ENCODE peak calls at places on chromosomes 7 and 10, in four cellular contexts. D, E, S and Z are unnamed samples.

GRCh38 chr7:923108-924041 is 31.1 kb downstream of the ADAP1 start:
- DNase-seq in D (peak), E (no peak), S (no peak), Z (peak)

GRCh38 chr10:24344279-24344678 is 135.3 kb downstream of the KIAA1217 start:
- DNase-seq in E (no peak), D (no peak), S (peak), Z (no peak)

GRCh38 chr10:93445978-93446720 is 36.0 kb downstream of the MYOF start:
- DNase-seq in S (no peak), D (no peak), E (no peak), Z (no peak)

GRCh38 chr10:43844236-43844635 is 195.6 kb upstream of the ZNF32 start:
- DNase-seq in E (no peak), D (no peak), S (no peak), Z (no peak)

GRCh38 chr10:24947304-24948097 is 4.9 kb downstream of the PRTFDC1 start:
- DNase-seq in S (no peak), E (no peak), D (peak), Z (no peak)

GRCh38 chr7:105210721-105211205 is 178.0 kb downstream of the SRPK2 start:
- DNase-seq in S (no peak), D (peak), E (no peak), Z (no peak)

GRCh38 chr10:14839305-14839695 is 1.2 kb downstream of the HSPA14 start:
- DNase-seq in S (no peak), E (no peak), D (no peak), Z (no peak)

GRCh38 chr7:54339074-54339473 is 203.1 kb upstream of the VSTM2A start:
- DNase-seq in E (no peak), D (no peak), S (no peak), Z (no peak)

GRCh38 chr7:77942431-77942830 is 143.9 kb downstream of the PHTF2 start:
- DNase-seq in S (no peak), D (no peak), E (no peak), Z (no peak)

GRCh38 chr7:35694161-35694783 is 663 bp downstream of the HERPUD2 start:
- DNase-seq in D (no peak), S (no peak), E (no peak), Z (peak)

GRCh38 chr10:15348579-15348978 is 22.5 kb downstream of the FAM171A1 start:
- DNase-seq in E (no peak), D (no peak), S (no peak), Z (no peak)

GRCh38 chr10:88107698-88108097 is 244.3 kb downstream of the PTEN start:
- DNase-seq in S (no peak), E (no peak), D (no peak), Z (no peak)

GRCh38 chr10:71725998-71726672 is 6.6 kb upstream of the C10orf105 start:
- DNase-seq in D (no peak), S (peak), E (no peak), Z (peak)

GRCh38 chr10:21934307-21934706 is 69.2 kb downstream of the DNAJC1 start:
- DNase-seq in D (no peak), E (no peak), S (no peak), Z (no peak)

GRCh38 chr10:103765981-103766380 is 89.4 kb downstream of the SH3PXD2A start:
- DNase-seq in E (no peak), S (no peak), D (no peak), Z (no peak)

GRCh38 chr10:30818010-30818660 is 188.6 kb upstream of the LYZL2 start:
- DNase-seq in E (no peak), S (no peak), D (no peak), Z (peak)

GRCh38 chr10:13587367-13587766 is 602 bp downstream of the PRPF18 start:
- DNase-seq in E (no peak), S (peak), D (no peak), Z (peak)

GRCh38 chr10:81981724-81982123 is 106.7 kb downstream of the NRG3 start:
- DNase-seq in S (no peak), D (no peak), E (no peak), Z (no peak)

GRCh38 chr10:34959321-34959720 is 130.8 kb downstream of the CUL2 start:
- DNase-seq in E (no peak), S (peak), D (no peak), Z (no peak)

GRCh38 chr10:124739996-124740373 is 4.2 kb downstream of the FAM53B start:
- DNase-seq in D (no peak), E (no peak), S (no peak), Z (no peak)

GRCh38 chr7:29265208-29265923 is 70.8 kb downstream of the CHN2 start:
- DNase-seq in E (no peak), D (no peak), S (no peak), Z (no peak)

GRCh38 chr10:49649294-49649693 is 30.2 kb upstream of the C10orf53 start:
- DNase-seq in S (no peak), D (no peak), E (peak), Z (no peak)

GRCh38 chr7:118158766-118159165 is 25.2 kb upstream of the LSM8 start:
- DNase-seq in S (no peak), E (no peak), D (no peak), Z (no peak)

GRCh38 chr10:50605280-50606270 is 18.2 kb downstream of the SGMS1 start:
- DNase-seq in S (peak), E (no peak), D (no peak), Z (no peak)

GRCh38 chr10:126118476-126118875 is 222.1 kb downstream of the FANK1 start:
- DNase-seq in D (no peak), S (no peak), E (no peak), Z (no peak)

GRCh38 chr7:74289018-74289659 is at the start of gene CLIP2:
- DNase-seq in E (no peak), D (no peak), S (peak), Z (peak)

GRCh38 chr7:83517026-83517700 is 131.8 kb downstream of the SEMA3E start:
- DNase-seq in D (no peak), S (no peak), E (no peak), Z (no peak)

GRCh38 chr7:83524286-83525075 is 124.5 kb downstream of the SEMA3E start:
- DNase-seq in S (no peak), E (no peak), D (no peak), Z (no peak)

GRCh38 chr7:83514977-83515376 is 134.0 kb downstream of the SEMA3E start:
- DNase-seq in S (no peak), D (no peak), E (peak), Z (no peak)

GRCh38 chr7:83520706-83521105 is 128.2 kb downstream of the SEMA3E start:
- DNase-seq in E (no peak), S (no peak), D (no peak), Z (no peak)

DNA sequence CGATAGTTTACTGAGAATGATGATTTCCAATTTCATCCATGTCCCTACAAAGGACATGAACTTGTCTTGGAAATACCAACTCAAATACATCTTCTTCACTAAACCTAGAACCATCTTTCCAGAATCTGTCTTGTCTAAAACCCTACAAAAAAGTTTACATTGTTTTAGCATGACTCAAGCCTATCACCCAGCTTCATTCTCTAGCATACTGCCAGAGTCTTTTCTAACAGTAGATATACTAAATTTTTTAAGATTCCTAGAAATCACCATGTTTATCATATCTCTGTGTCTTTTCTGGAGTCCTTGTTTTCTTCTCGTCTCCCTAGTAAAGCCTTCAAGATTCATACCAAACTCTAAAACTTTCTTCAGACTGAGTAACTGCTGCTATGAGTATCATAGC is 129.7 kb downstream of the SEMA3E start:
- DNase-seq in S (no peak), D (no peak), E (no peak), Z (no peak)
- TF ChIP-seq BRCA1 in S (no peak), D (no peak), E (no peak), Z (no peak)

DNA sequence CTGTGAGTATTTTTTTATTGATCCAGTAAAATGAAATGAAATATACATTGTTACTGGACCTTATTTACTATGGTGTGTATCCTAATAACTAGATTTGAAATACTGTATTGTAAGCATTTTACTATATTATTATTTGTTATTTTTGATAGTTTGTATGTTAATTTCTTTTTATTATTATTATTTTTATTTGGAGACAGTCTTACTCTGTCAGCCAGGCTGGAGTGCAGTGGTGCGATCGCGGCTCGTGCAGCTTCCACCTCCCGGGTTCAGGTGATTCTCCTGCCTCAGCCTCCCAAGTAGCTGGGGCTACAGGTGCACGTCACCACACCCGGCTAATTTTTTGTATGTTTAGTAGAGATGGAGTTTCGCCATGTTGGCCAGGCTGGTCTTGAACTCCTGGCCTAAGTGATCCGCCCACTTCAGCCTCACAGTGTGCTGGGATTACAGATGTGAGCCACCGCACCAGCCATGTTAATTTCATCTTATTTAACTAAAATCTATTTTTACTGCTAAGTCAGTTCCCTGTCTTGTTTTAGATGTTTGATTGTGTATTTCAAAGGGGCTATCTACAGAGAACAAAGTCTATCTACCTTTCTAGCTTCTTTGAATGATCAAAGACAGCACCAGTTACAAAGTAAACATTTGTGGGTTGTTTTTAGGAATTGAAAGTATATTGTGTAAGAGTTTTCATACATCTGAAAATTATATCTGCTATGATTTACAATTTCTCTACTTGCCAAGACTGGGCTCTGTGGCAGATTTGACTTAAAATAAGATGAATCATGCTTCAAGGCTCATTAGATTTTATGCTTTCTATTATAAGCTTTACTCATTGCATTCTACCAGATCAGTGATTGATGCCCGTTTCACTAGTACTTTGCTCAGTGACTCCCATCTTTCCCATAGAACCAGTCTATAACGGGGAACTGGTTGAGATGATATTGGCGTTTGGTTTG is 41.6 kb downstream of the CDC123 start:
- DNase-seq in E (no peak), D (no peak), S (peak), Z (no peak)
- TF ChIP-seq BRCA1 in E (no peak), D (no peak), S (no peak), Z (no peak)

GRCh38 chr10:73968101-73968515 is 29.8 kb upstream of the VCL start:
- DNase-seq in E (no peak), S (no peak), D (no peak), Z (no peak)
- TF ChIP-seq BRCA1 in E (no peak), S (no peak), D (no peak), Z (no peak)

DNA sequence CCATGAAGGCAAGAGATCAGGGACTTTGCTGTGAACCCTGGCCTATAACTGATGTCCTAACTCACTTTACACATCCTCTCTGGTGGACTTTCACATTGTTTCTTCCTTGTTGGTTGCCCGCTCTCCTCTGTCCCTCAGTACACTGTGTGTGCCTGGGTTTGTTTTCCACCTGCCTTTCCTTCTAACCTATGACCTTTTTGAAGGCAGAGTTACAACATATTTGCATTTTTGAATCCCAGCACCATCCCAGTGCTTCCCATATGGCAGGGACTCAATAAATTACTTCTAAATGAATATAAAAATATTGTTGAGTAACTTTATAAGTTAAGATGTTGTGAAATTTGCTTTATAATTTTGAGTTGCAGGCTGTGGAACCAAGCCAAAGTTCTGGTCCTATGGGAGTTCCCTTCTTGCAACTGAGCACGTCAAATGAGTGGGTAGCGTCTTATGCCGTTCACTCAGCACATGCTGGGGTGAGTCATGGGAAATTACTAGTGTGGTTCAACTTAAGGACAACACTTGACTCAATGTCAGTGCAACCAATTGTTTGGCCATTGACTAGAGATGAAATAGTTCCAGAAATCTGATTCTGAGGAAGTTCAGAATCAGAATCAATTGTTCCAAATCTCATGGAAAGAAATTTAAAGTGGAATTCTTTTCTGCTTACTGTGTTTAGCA is 250.9 kb downstream of the TWIST1 start:
- DNase-seq in S (no peak), D (peak), E (no peak), Z (no peak)
- TF ChIP-seq BRCA1 in S (no peak), D (no peak), E (no peak), Z (no peak)